ENCODE peak calls at places on chromosome 13, in five cellular contexts. V is fibroblast of lung, K is Caco-2, Y is psoas muscle, X is heart left ventricle. B is an unnamed sample.

GRCh38 chr13:48976677-48977625 is 1.2 kb downstream of the FNDC3A start:
- DNase-seq in V (no peak), K (peak; percentile 90), X (no peak), Y (no peak), B (no peak)

GRCh38 chr13:85700909-85701308 is 98.3 kb downstream of the SLITRK6 start:
- DNase-seq in X (no peak), K (no peak), V (peak; percentile 37), Y (no peak), B (no peak)

GRCh38 chr13:27270594-27271520 is at the start of gene RASL11A:
- DNase-seq in K (peak; percentile 91), V (peak; percentile 86), X (peak; percentile 88), Y (peak; percentile 91), B (peak; percentile 58)

GRCh38 chr13:52446265-52446664 is 4.2 kb downstream of the VPS36 start:
- DNase-seq in V (no peak), Y (no peak), X (no peak), K (peak; percentile 36), B (no peak)

GRCh38 chr13:110641055-110642015 is 26.0 kb downstream of the NAXD start:
- DNase-seq in X (no peak), K (no peak), V (peak; percentile 48), Y (no peak), B (no peak)

GRCh38 chr13:106525865-106526264 is 9.6 kb downstream of the EFNB2 start:
- DNase-seq in Y (no peak), K (no peak), X (no peak), V (no peak), B (no peak)

GRCh38 chr13:49300716-49301589 is 53.2 kb downstream of the CDADC1 start:
- DNase-seq in Y (peak; percentile 66), K (peak; percentile 75), V (peak; percentile 61), X (peak; percentile 40), B (no peak)

GRCh38 chr13:49664606-49665005 is 26.7 kb downstream of the EBPL start:
- DNase-seq in K (no peak), Y (no peak), X (no peak), V (no peak), B (no peak)

GRCh38 chr13:65825039-65825438 is 1405.1 kb downstream of the PCDH9 start:
- DNase-seq in V (no peak), Y (no peak), K (no peak), X (no peak), B (no peak)

GRCh38 chr13:98632971-98633370 is 56.1 kb upstream of the STK24 start:
- DNase-seq in K (no peak), X (no peak), V (peak; percentile 11), Y (no peak), B (no peak)

GRCh38 chr13:73549717-73550116 is 490.9 kb downstream of the KLF5 start:
- DNase-seq in K (no peak), X (no peak), V (no peak), Y (no peak), B (no peak)

GRCh38 chr13:86087241-86087640 is 288.0 kb upstream of the SLITRK6 start:
- DNase-seq in V (peak; percentile 19), X (no peak), Y (no peak), K (no peak), B (no peak)

GRCh38 chr13:58239774-58240268 is 608.3 kb downstream of the PCDH17 start:
- DNase-seq in V (no peak), X (no peak), K (no peak), Y (no peak), B (no peak)

GRCh38 chr13:91520952-91521351 is 122.5 kb downstream of the GPC5 start:
- DNase-seq in V (no peak), X (no peak), K (no peak), Y (no peak), B (no peak)

GRCh38 chr13:24627090-24627714 is 53.0 kb upstream of the ATP12A start:
- DNase-seq in X (no peak), Y (no peak), K (peak; percentile 28), V (no peak), B (no peak)
- H3K4me3 ChIP-seq in X (no peak overlapping the region), Y (no peak overlapping the region), K (no peak overlapping the region), V (no peak overlapping the region), B (no peak overlapping the region)

DNA sequence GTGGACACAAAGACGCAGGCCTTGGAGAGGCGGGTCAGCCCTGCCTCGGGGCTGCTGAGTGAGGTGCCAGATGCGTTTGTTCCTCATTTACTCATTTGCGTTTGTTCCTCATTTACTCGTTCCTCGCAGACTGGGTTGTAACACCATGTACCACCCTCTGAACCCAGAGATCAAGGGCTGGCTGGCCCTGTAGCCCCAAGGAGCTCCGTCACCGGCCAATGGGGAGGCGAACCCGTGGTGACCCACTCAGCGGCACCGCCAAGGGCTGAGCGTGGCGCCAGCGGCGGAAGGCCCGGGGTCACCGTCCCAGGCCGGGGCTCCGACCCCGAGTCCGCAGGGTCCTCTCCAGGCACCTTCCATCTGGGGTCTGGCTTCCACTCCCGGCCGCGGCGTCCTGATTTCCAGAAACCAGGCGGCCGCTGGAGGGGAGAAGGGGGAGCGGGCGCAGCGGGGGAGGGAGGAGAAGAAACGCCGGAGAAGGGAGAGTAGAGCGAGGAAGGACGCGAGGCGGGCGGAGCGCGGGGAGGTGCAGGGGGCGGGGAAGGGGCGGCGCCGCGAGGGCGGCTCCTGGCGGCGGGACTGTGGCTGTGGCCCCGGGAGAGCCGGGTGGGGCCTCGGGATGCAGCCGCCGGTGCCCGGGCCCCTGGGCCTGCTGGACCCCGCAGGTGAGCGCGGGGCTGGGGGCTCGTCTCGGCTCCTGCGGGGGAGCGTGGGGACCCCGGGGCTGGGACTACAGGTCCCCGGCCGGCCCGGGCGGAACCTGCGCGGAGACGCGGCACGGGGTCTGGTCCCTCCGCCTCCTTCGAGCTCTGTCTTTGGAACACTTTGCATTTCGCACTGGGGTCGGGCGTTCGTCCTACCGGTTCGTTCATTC is at the start of gene TMEM255B:
- DNase-seq in K (peak; percentile 84), Y (peak; percentile 90), X (peak; percentile 88), V (peak; percentile 66), B (no peak)
- TF ChIP-seq CTCF in K (peak; percentile 24), Y (peak; percentile 39), X (peak; percentile 33), V (no peak), B (no peak)

DNA sequence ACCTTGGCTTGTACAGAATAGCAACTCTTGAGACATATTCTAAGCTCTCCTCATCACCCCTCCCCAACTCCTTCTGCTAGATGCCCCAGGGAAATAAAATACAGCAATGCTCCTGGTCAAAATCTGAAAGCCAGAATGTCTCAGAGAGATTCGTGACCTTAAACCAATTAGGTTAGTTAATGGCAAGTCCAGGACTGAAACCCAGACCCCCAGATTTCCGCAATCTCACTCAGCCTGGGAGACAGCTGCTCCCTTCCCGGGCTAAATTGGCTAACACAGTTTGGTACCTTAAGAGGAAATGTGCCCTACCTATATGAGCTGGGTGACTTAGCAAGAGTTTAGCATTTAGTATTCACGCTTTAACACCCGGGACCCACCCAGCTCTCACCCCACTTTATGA is 1.2 kb downstream of the DLEU7 start:
- DNase-seq in K (no peak), X (no peak), Y (no peak), V (no peak), B (no peak)
- H3K4me3 ChIP-seq in K (no peak overlapping the region), X (no peak overlapping the region), Y (no peak overlapping the region), V (no peak overlapping the region), B (no peak overlapping the region)

GRCh38 chr13:77918391-77919261 is at the start of gene EDNRB:
- DNase-seq in X (peak; percentile 64), K (no peak), Y (peak; percentile 71), V (peak; percentile 38), B (no peak)
- TF ChIP-seq CTCF in X (peak; percentile 8), K (no peak), Y (no peak), V (no peak), B (no peak)

DNA sequence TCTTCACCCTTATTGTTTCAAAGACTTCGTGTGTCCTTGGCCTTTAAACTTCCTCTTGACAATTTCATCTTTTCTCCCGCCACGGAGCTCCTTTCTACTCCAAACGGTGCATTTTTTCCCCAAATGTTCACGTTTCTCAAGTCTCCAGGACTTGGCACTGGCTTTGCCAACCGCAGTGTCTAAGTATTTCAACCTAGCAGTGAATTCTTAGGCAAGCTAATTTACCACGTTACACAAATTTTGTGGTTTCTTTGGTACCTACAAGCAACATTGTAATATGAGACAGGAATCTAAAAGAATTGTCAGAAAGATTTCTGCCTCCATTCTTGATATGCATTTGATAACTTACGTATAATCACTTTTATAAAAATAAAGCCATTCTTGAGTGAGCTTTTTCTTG is 10.8 kb downstream of the ZIC2 start:
- DNase-seq in X (no peak), Y (no peak), V (no peak), K (no peak), B (no peak)
- H3K4me3 ChIP-seq in X (no peak overlapping the region), Y (no peak overlapping the region), V (no peak overlapping the region), K (no peak overlapping the region), B (no peak overlapping the region)

GRCh38 chr13:31824705-31825512 is 85.6 kb downstream of the RXFP2 start:
- DNase-seq in K (no peak), X (no peak), Y (no peak), V (peak; percentile 59), B (no peak)
- TF ChIP-seq CTCF in K (no peak), X (peak; percentile 10), Y (peak; percentile 27), V (peak; percentile 31), B (peak; percentile 32)

B was measured in AG09309.